ENCODE peak calls at places on chromosomes 11 and 22, in ten cellular contexts. X is neural progenitor cell, A is testis, V is pancreas, D is A549, H is HepG2, Z is mucosa of descending colon, R is cardiac muscle cell, T is body of pancreas, M is Panc1. I is an unnamed sample.
A peak's percentile ranks its signal among the peaks of the same experiment; 100 is the strongest.

GRCh38 chr11:69791266-69791665 is 16.1 kb upstream of the FGF4 start:
- DNase-seq in A (peak; percentile 29), R (peak; percentile 37), T (no peak), H (no peak), X (no peak), M (no peak), V (no peak), D (no peak), Z (no peak), I (no peak)

GRCh38 chr11:65003282-65003681 is 6.5 kb upstream of the BATF2 start:
- DNase-seq in H (no peak), A (no peak), V (no peak), X (peak; percentile 57), D (no peak), Z (peak; percentile 9), T (no peak), M (no peak), R (peak; percentile 51), I (no peak)

GRCh38 chr11:133082453-133082781 is 449.9 kb downstream of the OPCML start:
- DNase-seq in Z (no peak), X (peak; percentile 68), D (no peak), V (peak; percentile 57), M (no peak), H (no peak), R (peak; percentile 7), T (peak; percentile 54), A (peak; percentile 66), I (no peak)

GRCh38 chr11:36469063-36469462 is 41.0 kb downstream of the TRAF6 start:
- DNase-seq in D (peak; percentile 16), T (no peak), V (no peak), X (peak; percentile 55), Z (no peak), M (no peak), A (no peak), R (no peak), H (no peak), I (no peak)

GRCh38 chr11:70525466-70525865 is 127.1 kb downstream of the CTTN start:
- DNase-seq in Z (peak; percentile 5), A (no peak), H (no peak), D (no peak), M (no peak), V (no peak), T (no peak), R (no peak), X (no peak), I (peak; percentile 46)

GRCh38 chr11:925158-925495 is 543 bp upstream of the AP2A2 start:
- DNase-seq in H (no peak), A (no peak), R (no peak), X (peak; percentile 13), D (no peak), M (no peak), V (peak; percentile 35), T (peak; percentile 42), Z (no peak), I (peak; percentile 85)

GRCh38 chr22:20153945-20154344 is 3.1 kb upstream of the CCDC188 start:
- DNase-seq in H (no peak), X (peak; percentile 62), T (no peak), A (no peak), D (no peak), Z (no peak), V (no peak), M (no peak), R (no peak), I (no peak)

GRCh38 chr11:132158091-132158490 is 787.7 kb downstream of the NTM start:
- DNase-seq in Z (no peak), A (no peak), H (no peak), R (peak; percentile 25), X (peak; percentile 37), M (peak; percentile 22), D (peak; percentile 17), T (no peak), V (no peak), I (no peak)

GRCh38 chr11:123264431-123264780 is 69.4 kb upstream of the CLMP start:
- DNase-seq in M (no peak), Z (no peak), H (no peak), A (no peak), T (no peak), D (no peak), V (no peak), X (no peak), R (no peak), I (no peak)

DNA sequence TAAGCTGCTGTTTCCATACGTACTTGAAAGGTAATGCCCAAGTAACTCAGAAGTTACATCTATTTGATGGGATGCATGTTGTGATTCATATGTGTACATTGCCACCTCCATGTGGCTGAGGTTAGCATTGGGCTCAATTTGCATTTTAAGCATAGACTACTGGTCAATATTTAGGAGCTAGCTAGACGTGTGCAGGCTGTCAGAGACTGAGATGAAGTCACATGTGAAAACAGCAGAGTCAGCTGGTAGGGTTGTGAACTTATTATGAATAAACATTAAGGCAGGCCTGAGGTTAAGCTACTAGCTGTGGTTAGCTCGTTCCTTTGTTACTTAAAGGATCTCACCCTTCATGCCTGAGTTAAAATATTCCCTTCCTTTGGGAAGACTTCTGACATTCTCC is 114.5 kb upstream of the MTNR1B start:
- DNase-seq in M (no peak), D (no peak), X (no peak), T (no peak), V (no peak), Z (no peak), A (no peak), H (no peak), R (no peak), I (no peak)
- TF ChIP-seq CTCF in M (no peak), D (no peak), X (no peak), T (no peak), V (no peak), Z (no peak), A (no peak), H (no peak), R (no peak), I (no peak)

GRCh38 chr22:35910926-35911325 is 117.7 kb downstream of the RBFOX2 start:
- DNase-seq in V (no peak), H (no peak), M (no peak), A (no peak), R (no peak), X (no peak), Z (no peak), D (no peak), T (no peak), I (no peak)

GRCh38 chr22:35911877-35912276 is 116.7 kb downstream of the RBFOX2 start:
- DNase-seq in M (no peak), A (no peak), V (no peak), Z (no peak), H (no peak), T (no peak), D (no peak), R (no peak), X (no peak), I (no peak)

GRCh38 chr22:35913925-35914324 is 114.7 kb downstream of the RBFOX2 start:
- DNase-seq in R (no peak), X (peak; percentile 11), M (no peak), V (no peak), A (no peak), Z (no peak), D (no peak), H (no peak), T (no peak), I (no peak)

GRCh38 chr22:35912668-35913067 is 116.0 kb downstream of the RBFOX2 start:
- DNase-seq in M (no peak), X (no peak), D (no peak), A (no peak), R (no peak), V (no peak), H (no peak), Z (no peak), T (no peak), I (no peak)

GRCh38 chr22:35910013-35910860 is 118.4 kb downstream of the RBFOX2 start:
- DNase-seq in X (peak; percentile 50), Z (no peak), T (no peak), D (no peak), R (peak; percentile 42), M (no peak), A (no peak), H (no peak), V (no peak), I (no peak)
- H3K4me1 ChIP-seq in X (peaks cover 33% of the 10 kb centered on the region), Z (no peaks in the 10 kb centered on the region), T (peaks cover 39% of the 10 kb centered on the region), D (peaks cover 29% of the 10 kb centered on the region), R (peaks cover 67% of the 10 kb centered on the region), M (peaks cover 12% of the 10 kb centered on the region), A (peaks cover 37% of the 10 kb centered on the region), H (peaks cover 26% of the 10 kb centered on the region), V (peaks cover 11% of the 10 kb centered on the region), I (no peaks in the 10 kb centered on the region)

GRCh38 chr11:28938091-28938490 is 829.9 kb downstream of the METTL15 start:
- DNase-seq in Z (no peak), M (no peak), X (no peak), H (no peak), R (no peak), A (no peak), T (no peak), V (no peak), D (no peak), I (no peak)
- TF ChIP-seq CTCF in Z (no peak), M (no peak), X (no peak), H (no peak), R (no peak), A (no peak), T (no peak), V (no peak), D (no peak), I (no peak)

DNA sequence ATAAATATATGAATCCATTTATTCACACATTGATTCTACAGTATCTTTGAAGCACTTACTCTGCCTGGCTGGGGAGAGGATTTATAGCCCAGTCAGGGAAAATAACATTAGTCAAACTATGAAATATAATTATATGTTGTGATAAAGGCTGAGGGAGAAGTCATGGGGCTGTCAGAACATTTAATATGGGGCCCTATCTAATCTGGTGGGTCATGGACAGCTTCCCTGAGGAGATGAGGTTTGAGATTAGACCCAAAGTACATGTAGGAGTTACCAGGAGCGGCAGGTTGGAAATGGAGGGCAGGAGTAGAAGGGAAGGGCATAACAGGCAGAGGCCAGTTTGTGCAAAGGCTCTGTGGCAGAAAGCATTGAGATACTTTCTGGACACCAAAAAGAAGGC is 86.2 kb downstream of the DEPDC5 start:
- DNase-seq in H (no peak), T (no peak), M (no peak), R (no peak), X (no peak), A (no peak), V (no peak), D (no peak), Z (no peak), I (no peak)
- H3K4me1 ChIP-seq in H (no peaks in the 10 kb centered on the region), T (no peaks in the 10 kb centered on the region), M (no peaks in the 10 kb centered on the region), R (no peaks in the 10 kb centered on the region), X (no peaks in the 10 kb centered on the region), A (no peaks in the 10 kb centered on the region), V (no peaks in the 10 kb centered on the region), D (no peaks in the 10 kb centered on the region), Z (no peaks in the 10 kb centered on the region), I (no peaks in the 10 kb centered on the region)

GRCh38 chr11:76670475-76671235 is at the start of gene LRRC32:
- DNase-seq in Z (peak; percentile 73), X (peak; percentile 78), D (no peak), A (peak; percentile 68), V (no peak), T (peak; percentile 25), M (no peak), H (no peak), R (peak; percentile 55), I (peak; percentile 89)
- TF ChIP-seq CTCF in Z (no peak), X (peak; percentile 35), D (no peak), A (no peak), V (no peak), T (no peak), M (no peak), H (no peak), R (no peak), I (no peak)

I was measured in left lung.